ENCODE peak calls at places on chromosomes 7 and 10, in four cellular contexts. One of them, this sample, is unnamed.

GRCh38 chr7:157458254-157458633 is 121.4 kb downstream of the DNAJB6 start:
- DNase-seq in testis: no peak
- DNase-seq in breast epithelium: no peak
- DNase-seq in pancreas: no peak
- DNase-seq in this sample: no peak

GRCh38 chr10:79463578-79464496 is 18.4 kb upstream of the ZCCHC24 start:
- DNase-seq in testis: peak; percentile 48
- DNase-seq in pancreas: no peak
- DNase-seq in breast epithelium: no peak
- DNase-seq in this sample: peak; percentile 97

GRCh38 chr10:132698761-132699391 is 87.1 kb downstream of the NKX6-2 start:
- DNase-seq in testis: no peak
- DNase-seq in pancreas: no peak
- DNase-seq in breast epithelium: no peak
- DNase-seq in this sample: no peak

GRCh38 chr10:62063795-62064472 is 162.4 kb downstream of the ARID5B start:
- DNase-seq in testis: no peak
- DNase-seq in breast epithelium: peak; percentile 57
- DNase-seq in pancreas: no peak
- DNase-seq in this sample: no peak

GRCh38 chr7:141074162-141074989 is 512 bp downstream of the TMEM178B start:
- DNase-seq in breast epithelium: no peak
- DNase-seq in pancreas: peak; percentile 17
- DNase-seq in testis: peak; percentile 58
- DNase-seq in this sample: peak; percentile 73

GRCh38 chr7:2018786-2019692 is 213.7 kb downstream of the MAD1L1 start:
- DNase-seq in pancreas: no peak
- DNase-seq in breast epithelium: no peak
- DNase-seq in testis: peak; percentile 38
- DNase-seq in this sample: no peak

GRCh38 chr10:86857097-86857825 is 100.2 kb downstream of the MMRN2 start:
- DNase-seq in breast epithelium: no peak
- DNase-seq in pancreas: no peak
- DNase-seq in testis: no peak
- DNase-seq in this sample: no peak

GRCh38 chr7:117212969-117213877 is 109.6 kb downstream of the WNT2 start:
- DNase-seq in pancreas: no peak
- DNase-seq in testis: peak; percentile 78
- DNase-seq in breast epithelium: no peak
- DNase-seq in this sample: peak; percentile 89

GRCh38 chr10:115956225-115957009 is 316.6 kb downstream of the GFRA1 start:
- DNase-seq in breast epithelium: no peak
- DNase-seq in pancreas: no peak
- DNase-seq in testis: no peak
- DNase-seq in this sample: no peak

GRCh38 chr10:21284301-21284700 is 241.2 kb downstream of the SKIDA1 start:
- DNase-seq in breast epithelium: no peak
- DNase-seq in testis: no peak
- DNase-seq in pancreas: no peak
- DNase-seq in this sample: no peak

GRCh38 chr10:21279217-21279575 is 246.3 kb downstream of the SKIDA1 start:
- DNase-seq in pancreas: no peak
- DNase-seq in testis: no peak
- DNase-seq in breast epithelium: no peak
- DNase-seq in this sample: no peak

GRCh38 chr10:21280037-21280436 is 245.4 kb downstream of the SKIDA1 start:
- DNase-seq in testis: no peak
- DNase-seq in breast epithelium: no peak
- DNase-seq in pancreas: no peak
- DNase-seq in this sample: no peak

GRCh38 chr10:21281173-21281572 is 244.3 kb downstream of the SKIDA1 start:
- DNase-seq in pancreas: no peak
- DNase-seq in breast epithelium: no peak
- DNase-seq in testis: no peak
- DNase-seq in this sample: no peak

GRCh38 chr10:21281765-21282484 is 243.6 kb downstream of the SKIDA1 start:
- DNase-seq in testis: no peak
- DNase-seq in breast epithelium: no peak
- DNase-seq in pancreas: no peak
- DNase-seq in this sample: no peak
- H3K27ac ChIP-seq in testis: no peak overlapping the region
- H3K27ac ChIP-seq in breast epithelium: no peak overlapping the region
- H3K27ac ChIP-seq in pancreas: no peak overlapping the region
- H3K27ac ChIP-seq in this sample: no peak overlapping the region

DNA sequence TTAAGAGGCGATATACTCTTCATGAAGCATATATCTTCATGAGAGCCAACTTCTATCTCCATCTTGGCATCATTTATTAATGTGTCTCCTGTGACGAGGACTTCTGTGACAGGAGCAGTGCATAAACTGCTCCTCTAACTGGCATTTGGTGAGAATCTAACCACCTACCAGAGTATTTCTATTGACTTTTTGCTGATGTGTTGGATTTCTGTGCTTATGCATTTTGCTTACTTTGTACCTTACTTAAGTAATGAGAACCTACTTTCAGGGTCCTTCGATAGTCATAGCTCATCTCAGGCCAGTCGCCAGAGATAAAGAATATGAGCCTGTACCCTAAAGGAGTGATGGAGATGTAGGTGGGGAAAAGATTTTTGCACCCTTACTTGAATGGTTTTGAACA is 265.7 kb downstream of the SUGCT start:
- DNase-seq in breast epithelium: no peak
- DNase-seq in pancreas: no peak
- DNase-seq in testis: no peak
- DNase-seq in this sample: no peak
- H3K27ac ChIP-seq in breast epithelium: no peak overlapping the region
- H3K27ac ChIP-seq in pancreas: no peak overlapping the region
- H3K27ac ChIP-seq in testis: no peak overlapping the region
- H3K27ac ChIP-seq in this sample: no peak overlapping the region

GRCh38 chr7:82039621-82040020 is 269.8 kb upstream of the HGF start:
- DNase-seq in testis: no peak
- DNase-seq in breast epithelium: no peak
- DNase-seq in pancreas: no peak
- DNase-seq in this sample: no peak
- H3K27ac ChIP-seq in testis: no peak overlapping the region
- H3K27ac ChIP-seq in breast epithelium: no peak overlapping the region
- H3K27ac ChIP-seq in pancreas: no peak overlapping the region
- H3K27ac ChIP-seq in this sample: no peak overlapping the region

GRCh38 chr7:139084709-139085108 is 24.8 kb downstream of the ZC3HAV1 start:
- DNase-seq in pancreas: no peak
- DNase-seq in breast epithelium: no peak
- DNase-seq in testis: no peak
- DNase-seq in this sample: no peak
- H3K27ac ChIP-seq in pancreas: no peak overlapping the region
- H3K27ac ChIP-seq in breast epithelium: no peak overlapping the region
- H3K27ac ChIP-seq in testis: no peak overlapping the region
- H3K27ac ChIP-seq in this sample: no peak overlapping the region

DNA sequence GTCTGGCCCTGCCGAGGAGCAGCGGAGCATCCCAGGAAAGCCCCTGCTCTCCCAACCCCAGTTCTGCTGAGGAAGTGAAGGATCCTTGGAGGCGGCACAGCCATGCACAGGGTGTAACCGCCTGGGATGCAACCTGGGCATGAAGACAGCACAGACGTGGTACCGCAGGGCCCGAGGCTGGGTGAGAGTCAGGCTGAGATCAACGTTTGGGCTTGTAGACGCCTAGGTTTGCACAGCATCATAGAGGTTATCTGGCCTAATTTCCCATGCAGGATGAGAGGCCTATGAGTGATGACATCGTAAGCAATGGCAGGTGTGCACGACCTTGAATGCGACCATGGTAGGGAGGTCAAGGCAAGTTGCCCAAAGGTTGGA is 7.5 kb downstream of the CALML3 start:
- DNase-seq in pancreas: no peak
- DNase-seq in breast epithelium: no peak
- DNase-seq in testis: no peak
- DNase-seq in this sample: no peak
- H3K27ac ChIP-seq in pancreas: no peak overlapping the region
- H3K27ac ChIP-seq in breast epithelium: no peak overlapping the region
- H3K27ac ChIP-seq in testis: no peak overlapping the region
- H3K27ac ChIP-seq in this sample: no peak overlapping the region

This sample was measured in SJCRH30.